ENCODE peak calls at places on chromosomes 16 and 17, in four cellular contexts. Y is breast epithelium, H is left ventricle myocardium inferior, V is astrocyte. K is an unnamed sample.

GRCh38 chr17:47279062-47279801 is 25.6 kb downstream of the ITGB3 start:
- DNase-seq in Y (peak; percentile 81), V (peak; percentile 99), H (peak; percentile 66), K (no peak)

GRCh38 chr17:66275651-66276050 is 26.8 kb upstream of the PRKCA start:
- DNase-seq in Y (peak; percentile 45), H (no peak), V (peak; percentile 97), K (no peak)

GRCh38 chr16:18999045-18999393 is 15.3 kb downstream of the TMC7 start:
- DNase-seq in V (no peak), H (no peak), Y (no peak), K (no peak)

GRCh38 chr17:28900986-28901726 is 1.7 kb downstream of the DHRS13 start:
- DNase-seq in V (no peak), H (no peak), Y (no peak), K (no peak)

GRCh38 chr17:50458290-50458689 is 10.4 kb downstream of the CHAD start:
- DNase-seq in H (no peak), Y (no peak), V (no peak), K (no peak)

GRCh38 chr17:40311575-40311974 is 2.6 kb downstream of the RARA start:
- DNase-seq in V (no peak), Y (peak; percentile 74), H (peak; percentile 73), K (no peak)

GRCh38 chr17:40072481-40073346 is 9.9 kb downstream of the THRA start:
- DNase-seq in H (no peak), Y (no peak), V (no peak), K (peak; percentile 50)

GRCh38 chr17:72175787-72176515 is 55.1 kb downstream of the SOX9 start:
- DNase-seq in Y (no peak), H (peak; percentile 47), V (peak; percentile 80), K (no peak)

GRCh38 chr17:59388070-59388556 is 56.7 kb downstream of the YPEL2 start:
- DNase-seq in Y (no peak), V (no peak), H (no peak), K (no peak)

GRCh38 chr16:2033057-2033911 is 6.6 kb downstream of the NHERF2 start:
- DNase-seq in H (peak; percentile 76), Y (peak; percentile 76), V (peak; percentile 59), K (no peak)

GRCh38 chr17:51263001-51263400 is 2.7 kb downstream of the UTP18 start:
- DNase-seq in H (no peak), Y (no peak), V (no peak), K (no peak)

GRCh38 chr16:66603537-66604375 is 748 bp upstream of the CMTM3 start:
- DNase-seq in V (peak; percentile 68), H (peak; percentile 64), Y (peak; percentile 50), K (peak; percentile 81)

GRCh38 chr17:1560582-1561170 is 1.9 kb downstream of the PITPNA start:
- DNase-seq in H (no peak), V (no peak), Y (no peak), K (no peak)

GRCh38 chr16:88780100-88781062 is 4.6 kb downstream of the PIEZO1 start:
- DNase-seq in V (no peak), H (no peak), Y (no peak), K (no peak)
- H3K4me1 ChIP-seq in V (peaks cover 48% of the 10 kb centered on the region), H (peaks cover 66% of the 10 kb centered on the region), Y (peaks cover 6% of the 10 kb centered on the region), K (peaks cover 12% of the 10 kb centered on the region)

DNA sequence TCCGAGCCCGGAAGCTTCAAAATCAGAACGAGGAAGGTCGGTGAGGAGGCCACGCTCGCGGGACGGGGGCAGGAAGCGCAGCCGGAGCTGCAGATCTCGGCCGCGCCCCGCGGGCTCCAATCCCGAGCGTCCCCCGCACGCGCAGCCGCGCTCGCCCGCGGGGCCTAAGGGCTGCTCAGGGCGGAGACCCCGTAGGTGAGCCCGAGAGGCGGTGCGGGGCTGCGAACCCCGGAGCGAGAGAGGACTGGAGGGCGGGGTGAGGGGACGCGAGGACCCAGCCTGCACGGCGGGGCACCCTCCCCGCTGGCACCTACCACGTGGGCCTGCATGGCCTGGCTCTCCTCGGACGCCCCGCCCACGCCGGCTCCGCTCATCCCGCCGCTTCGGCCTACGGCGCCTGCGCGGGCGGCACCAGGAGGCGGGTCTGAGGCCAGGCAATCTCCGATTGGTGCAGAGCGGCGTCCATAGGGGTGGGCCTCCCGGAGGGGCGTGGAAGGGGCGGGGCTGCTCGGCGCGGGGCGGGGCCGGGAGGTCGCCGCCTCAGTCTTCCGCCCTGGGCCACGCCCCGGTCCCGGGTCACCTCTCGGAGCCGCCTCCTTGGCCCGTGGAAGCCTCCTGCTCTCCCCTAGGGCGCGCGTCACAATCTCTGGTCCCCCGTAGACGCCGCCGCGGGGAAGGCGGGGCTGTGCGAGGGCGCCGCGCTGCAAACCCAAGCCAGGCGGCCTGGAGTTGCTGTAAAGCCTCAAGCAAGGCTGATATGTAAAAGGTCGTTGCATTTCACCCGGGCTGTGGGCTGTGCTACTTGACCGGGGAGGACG is 27.8 kb upstream of the METRNL start:
- DNase-seq in Y (peak; percentile 97), V (peak; percentile 85), H (peak; percentile 97), K (peak; percentile 96)
- TF ChIP-seq CTCF in Y (no peak), V (no peak), H (peak; percentile 22), K (no peak)

GRCh38 chr17:49224198-49224996 is 6.2 kb downstream of the PHOSPHO1 start:
- DNase-seq in Y (no peak), V (no peak), H (no peak), K (peak; percentile 29)
- H3K27me3 ChIP-seq in Y (peaks cover 56% of the 10 kb centered on the region), V (peaks cover 46% of the 10 kb centered on the region), H (peaks cover 74% of the 10 kb centered on the region), K (no peaks in the 10 kb centered on the region)

DNA sequence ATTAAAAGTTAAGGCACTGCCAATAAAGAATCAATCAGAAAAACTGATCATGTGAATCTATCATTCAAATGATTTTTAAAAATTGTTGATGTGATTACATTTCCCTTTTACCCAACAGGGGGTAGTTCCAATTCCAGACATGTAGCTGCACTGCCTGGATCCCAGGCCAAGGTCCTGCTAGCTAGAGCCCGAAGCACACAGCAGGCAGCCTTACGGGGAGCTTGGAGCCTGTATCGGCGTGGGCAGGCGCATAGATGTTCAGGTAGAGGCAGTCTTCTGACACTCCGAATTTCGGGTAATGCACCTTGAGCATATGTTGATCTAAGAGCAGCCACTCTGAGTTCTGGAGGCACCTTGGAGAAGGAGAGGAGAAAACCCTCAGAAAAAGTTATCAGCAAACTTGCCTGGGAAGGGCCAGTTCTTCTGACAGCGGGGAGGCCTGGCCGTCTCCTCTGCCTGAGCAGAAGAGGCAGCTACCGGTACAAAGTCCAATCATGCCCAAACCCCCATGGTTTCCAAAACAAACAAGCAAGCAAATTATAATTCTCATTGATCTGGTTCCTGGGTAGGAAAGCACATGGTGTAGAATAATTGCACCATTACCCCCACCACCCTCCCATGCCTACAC is 3.6 kb downstream of the CES5A start:
- DNase-seq in V (no peak), H (no peak), Y (no peak), K (no peak)
- H3K4me1 ChIP-seq in V (no peaks in the 10 kb centered on the region), H (no peaks in the 10 kb centered on the region), Y (no peaks in the 10 kb centered on the region), K (no peaks in the 10 kb centered on the region)

K was measured in testis.